ENCODE peak calls at places on chromosome 1, in seven cellular contexts. O, B, G, C, Y, M and E are unnamed samples.

GRCh38 chr1:167862432-167863076 is 51.4 kb downstream of the ADCY10 start:
- DNase-seq in O (no peak), B (no peak), G (no peak), C (no peak), Y (no peak), M (peak), E (peak)

GRCh38 chr1:222546548-222547259 is 1.2 kb downstream of the HHIPL2 start:
- DNase-seq in O (no peak), B (no peak), G (peak), C (no peak), Y (no peak), M (peak), E (peak)

GRCh38 chr1:169538998-169539871 is 47.0 kb downstream of the F5 start:
- DNase-seq in O (no peak), B (no peak), G (no peak), C (no peak), Y (no peak), M (peak), E (peak)

GRCh38 chr1:21518774-21519455 is 9.7 kb downstream of the ALPL start:
- DNase-seq in O (no peak), B (no peak), G (peak), C (no peak), Y (no peak), M (no peak), E (no peak)

GRCh38 chr1:243253211-243253926 is 1.7 kb downstream of the CEP170 start:
- DNase-seq in O (no peak), B (no peak), G (no peak), C (no peak), Y (no peak), M (no peak), E (no peak)

GRCh38 chr1:47229884-47230691 is 1.9 kb downstream of the TAL1 start:
- DNase-seq in O (no peak), B (no peak), G (no peak), C (no peak), Y (no peak), M (no peak), E (no peak)

GRCh38 chr1:101742513-101742912 is 254.2 kb downstream of the OLFM3 start:
- DNase-seq in O (no peak), B (no peak), G (no peak), C (no peak), Y (no peak), M (no peak), E (no peak)

GRCh38 chr1:88061106-88061829 is 622.8 kb upstream of the PKN2 start:
- DNase-seq in O (no peak), B (peak), G (peak), C (peak), Y (peak), M (peak), E (peak)

GRCh38 chr1:148318123-148318899 is 164.8 kb downstream of the PPIAL4G start:
- DNase-seq in O (no peak), B (peak), G (peak), C (no peak), Y (peak), M (peak), E (no peak)

GRCh38 chr1:57124768-57125446 is 159.1 kb upstream of the C8B start:
- DNase-seq in O (no peak), B (peak), G (no peak), C (no peak), Y (no peak), M (no peak), E (peak)

GRCh38 chr1:75672528-75673393 is 51.7 kb upstream of the ACADM start:
- DNase-seq in O (no peak), B (no peak), G (peak), C (no peak), Y (no peak), M (peak), E (peak)

GRCh38 chr1:86704972-86705632 is 726 bp downstream of the SH3GLB1 start:
- DNase-seq in O (no peak), B (peak), G (peak), C (peak), Y (peak), M (peak), E (peak)

GRCh38 chr1:109764561-109765482 is 1.1 kb upstream of the EPS8L3 start:
- DNase-seq in O (no peak), B (no peak), G (no peak), C (no peak), Y (no peak), M (no peak), E (no peak)

GRCh38 chr1:18234790-18235242 is 127.2 kb downstream of the IGSF21 start:
- DNase-seq in O (no peak), B (peak), G (peak), C (no peak), Y (no peak), M (no peak), E (peak)

GRCh38 chr1:228101614-228101993 is 1.5 kb downstream of the C1orf35 start:
- DNase-seq in O (no peak), B (no peak), G (no peak), C (no peak), Y (no peak), M (no peak), E (no peak)

GRCh38 chr1:21539933-21540332 is 30.7 kb downstream of the ALPL start:
- DNase-seq in O (no peak), B (no peak), G (peak), C (no peak), Y (peak), M (no peak), E (peak)

GRCh38 chr1:2414297-2414958 is 2.1 kb upstream of the PEX10 start:
- DNase-seq in O (no peak), B (peak), G (peak), C (peak), Y (peak), M (peak), E (peak)

GRCh38 chr1:78797108-78797781 is 147.6 kb downstream of the IFI44 start:
- DNase-seq in O (no peak), B (no peak), G (no peak), C (no peak), Y (no peak), M (no peak), E (no peak)

GRCh38 chr1:244615301-244615700 is 37.6 kb upstream of the DESI2 start:
- DNase-seq in O (no peak), B (no peak), G (no peak), C (no peak), Y (no peak), M (no peak), E (no peak)

GRCh38 chr1:19610282-19610978 is 33.7 kb upstream of the NBL1 start:
- DNase-seq in O (no peak), B (no peak), G (no peak), C (no peak), Y (no peak), M (no peak), E (no peak)

GRCh38 chr1:85544689-85545203 is 35.8 kb upstream of the CCN1 start:
- DNase-seq in O (no peak), B (no peak), G (no peak), C (no peak), Y (no peak), M (peak), E (peak)

GRCh38 chr1:188170446-188170845 is 1341.7 kb downstream of the PLA2G4A start:
- DNase-seq in O (no peak), B (no peak), G (no peak), C (no peak), Y (no peak), M (no peak), E (no peak)

GRCh38 chr1:246790833-246791232 is 66.6 kb downstream of the SCCPDH start:
- DNase-seq in O (no peak), B (no peak), G (no peak), C (no peak), Y (no peak), M (no peak), E (no peak)